ENCODE peak calls at places on chromosomes 4 and X, in six cellular contexts. E is GM23248; F is mesendoderm; S is HFF-Myc; A is naive thymus-derived CD4-positive, alpha-beta T cell; L is fibroblast of the aortic adventitia. N is an unnamed sample.

GRCh38 chrX:46755656-46756055 is 3.3 kb downstream of the SLC9A7 start:
- DNase-seq in F (no peak), A (no peak), E (no peak), L (no peak), S (no peak), N (no peak)

GRCh38 chr4:48031802-48032525 is 15.4 kb downstream of the NIPAL1 start:
- DNase-seq in A (no peak), F (peak), L (peak), E (peak), S (no peak), N (no peak)

GRCh38 chr4:78293348-78293747 is 236.2 kb downstream of the FRAS1 start:
- DNase-seq in L (peak), E (peak), S (no peak), F (no peak), A (no peak), N (no peak)

GRCh38 chrX:3771756-3772155 is 58.3 kb upstream of the PRKX start:
- DNase-seq in S (no peak), A (no peak), L (no peak), F (no peak), E (no peak), N (no peak)

GRCh38 chr4:66225539-66225938 is 555.2 kb upstream of the EPHA5 start:
- DNase-seq in E (no peak), S (no peak), A (no peak), F (no peak), L (no peak), N (no peak)

GRCh38 chrX:141936080-141936479 is 32.4 kb downstream of the MAGEC1 start:
- DNase-seq in L (no peak), A (no peak), S (no peak), E (no peak), F (peak), N (no peak)

GRCh38 chr4:141240259-141240658 is 19.6 kb downstream of the ZNF330 start:
- DNase-seq in E (no peak), A (no peak), S (no peak), L (no peak), F (no peak), N (no peak)

GRCh38 chr4:78585633-78586032 is 34.1 kb downstream of the ANXA3 start:
- DNase-seq in A (no peak), F (no peak), E (peak), S (no peak), L (no peak), N (no peak)

GRCh38 chr4:39616651-39617050 is 22.0 kb downstream of the SMIM14 start:
- DNase-seq in S (no peak), A (no peak), F (peak), L (peak), E (peak), N (no peak)

GRCh38 chr4:15231265-15232091 is 196.4 kb upstream of the C1QTNF7 start:
- DNase-seq in S (peak), A (peak), E (peak), F (peak), L (peak), N (peak)

GRCh38 chr4:139815646-139816601 is 150.3 kb downstream of the MGST2 start:
- DNase-seq in F (peak), S (peak), L (peak), E (peak), A (no peak), N (peak)

GRCh38 chr4:37999000-37999745 is 39.0 kb downstream of the PTTG2 start:
- DNase-seq in A (peak), F (no peak), S (no peak), L (no peak), E (no peak), N (no peak)

GRCh38 chr4:128601992-128602695 is 207.4 kb upstream of the JADE1 start:
- DNase-seq in A (no peak), E (peak), L (peak), F (no peak), S (no peak), N (no peak)

GRCh38 chrX:53280703-53281320 is 572 bp downstream of the IQSEC2 start:
- DNase-seq in F (peak), A (no peak), E (peak), S (no peak), L (peak), N (no peak)

GRCh38 chr4:52643846-52644245 is 15.3 kb downstream of the USP46 start:
- DNase-seq in L (peak), F (no peak), E (peak), A (no peak), S (no peak), N (no peak)

GRCh38 chrX:11462136-11462535 is 168.9 kb downstream of the AMELX start:
- DNase-seq in F (no peak), E (peak), S (no peak), A (no peak), L (no peak), N (no peak)

GRCh38 chrX:12702509-12703091 is 88.6 kb upstream of the PRPS2 start:
- DNase-seq in E (no peak), A (no peak), S (no peak), F (peak), L (no peak), N (no peak)

GRCh38 chrX:21873063-21873785 is 17.4 kb downstream of the YY2 start:
- DNase-seq in L (peak), S (no peak), A (no peak), F (no peak), E (peak), N (no peak)

GRCh38 chr4:130035391-130035790 is 939.4 kb downstream of the C4orf33 start:
- DNase-seq in F (no peak), L (no peak), S (no peak), E (no peak), A (no peak), N (no peak)

GRCh38 chrX:40152173-40152705 is 54.5 kb upstream of the BCOR start:
- DNase-seq in F (peak), S (no peak), A (no peak), E (peak), L (no peak), N (no peak)

GRCh38 chr4:26021417-26022345 is 107.7 kb downstream of the SMIM20 start:
- DNase-seq in E (peak), L (peak), F (no peak), A (no peak), S (no peak), N (no peak)

GRCh38 chrX:53281321-53281822 is at the start of gene IQSEC2:
- DNase-seq in S (no peak), F (peak), L (peak), E (peak), A (no peak), N (no peak)

GRCh38 chr4:112515278-112516075 is 503 bp downstream of the NEUROG2 start:
- DNase-seq in E (peak), F (peak), L (peak), S (no peak), A (no peak), N (no peak)

GRCh38 chr4:47703008-47703407 is 134.9 kb downstream of the CORIN start:
- DNase-seq in F (peak), E (no peak), L (no peak), A (no peak), S (no peak), N (no peak)

GRCh38 chr4:46830971-46831454 is 78.0 kb downstream of the COX7B2 start:
- DNase-seq in E (no peak), F (no peak), S (no peak), A (no peak), L (no peak), N (no peak)

GRCh38 chr4:74794341-74794801 is at the start of gene BTC:
- DNase-seq in L (peak), A (no peak), S (no peak), F (peak), E (peak), N (no peak)

GRCh38 chr4:2931765-2932560 is 31.2 kb downstream of the NOP14 start:
- DNase-seq in E (no peak), S (no peak), F (no peak), L (no peak), A (peak), N (no peak)

GRCh38 chrX:1466971-1467561 is 14.4 kb upstream of the ASMTL start:
- DNase-seq in S (no peak), E (no peak), L (no peak), A (peak), F (no peak), N (no peak)

GRCh38 chrX:19070555-19070994 is 51.7 kb downstream of the ADGRG2 start:
- DNase-seq in A (no peak), F (no peak), L (no peak), S (no peak), E (no peak), N (no peak)

GRCh38 chr4:94974773-94975172 is 217.0 kb downstream of the BMPR1B start:
- DNase-seq in A (no peak), S (no peak), L (peak), E (peak), F (no peak), N (peak)

GRCh38 chr4:112938461-112939058 is 110.9 kb upstream of the ANK2 start:
- DNase-seq in S (peak), L (peak), E (peak), A (peak), F (peak), N (no peak)

GRCh38 chr4:76897522-76898384 is at the start of gene SOWAHB:
- DNase-seq in S (no peak), A (peak), F (peak), L (no peak), E (peak), N (no peak)

GRCh38 chr4:184320630-184321029 is 103.0 kb upstream of the ENPP6 start:
- DNase-seq in S (no peak), L (no peak), E (no peak), A (no peak), F (no peak), N (no peak)

DNA sequence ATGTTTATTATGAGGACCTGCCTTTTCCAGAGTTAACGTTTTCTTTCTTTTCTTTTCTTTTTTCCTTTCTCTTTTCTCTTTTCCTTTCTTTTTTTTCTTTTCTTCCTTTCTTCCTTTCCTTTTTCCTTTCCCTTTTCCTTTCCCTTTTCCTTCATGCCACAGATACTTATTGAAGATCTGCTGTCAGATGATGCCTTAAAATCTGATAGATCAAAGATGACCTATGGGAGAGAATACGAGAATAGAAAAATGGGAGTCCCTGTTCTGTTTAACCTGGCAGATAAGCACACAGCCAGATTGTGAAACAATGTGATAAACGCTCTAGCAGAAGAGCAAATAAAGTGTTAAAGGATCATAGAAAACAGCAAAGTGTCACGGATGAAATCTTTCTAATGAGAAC is 38.9 kb downstream of the AFF1 start:
- DNase-seq in E (no peak), S (no peak), A (no peak), L (no peak), F (no peak), N (no peak)
- H3K4me3 ChIP-seq in E (no peak), S (no peak), A (no peak), L (no peak), F (no peak), N (no peak)

DNA sequence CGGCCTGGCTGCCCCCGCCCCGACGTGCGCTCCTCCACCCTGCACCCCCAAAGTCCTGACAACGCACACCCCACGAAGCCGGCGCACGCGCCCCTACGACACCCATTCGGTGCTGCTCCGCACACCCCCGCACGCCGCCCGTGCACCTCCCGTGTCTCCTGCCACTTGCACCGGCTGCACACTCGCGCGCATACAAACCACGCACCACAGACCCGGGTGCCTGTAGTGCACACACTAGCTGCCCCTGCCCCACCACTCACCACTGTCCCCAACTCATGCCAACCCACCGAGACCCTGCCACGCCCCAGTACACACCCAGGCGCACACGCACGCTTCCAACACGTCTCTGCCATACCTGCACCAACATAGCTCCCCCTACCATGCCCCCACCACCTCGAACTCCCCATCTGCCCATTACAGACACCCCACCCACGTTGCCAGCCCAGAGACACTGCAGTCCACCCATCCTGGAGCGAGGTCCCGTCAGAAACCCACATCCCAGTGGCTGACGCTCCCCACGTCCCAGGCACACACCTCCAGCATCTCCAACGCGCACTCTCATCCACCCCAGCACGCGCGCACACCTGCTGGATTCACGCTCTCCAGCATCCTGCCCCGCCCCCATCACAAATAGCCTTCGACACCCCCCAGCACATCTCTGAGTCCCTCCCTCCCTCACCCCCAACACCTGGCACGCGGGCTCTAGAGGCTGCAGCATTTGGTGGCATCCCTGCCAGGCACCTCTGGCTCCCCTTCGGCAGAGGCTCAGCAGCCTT is 4.2 kb upstream of the DUSP9 start:
- DNase-seq in F (no peak), A (no peak), S (no peak), L (no peak), E (no peak), N (no peak)
- H3K4me3 ChIP-seq in F (no peak), A (no peak), S (no peak), L (no peak), E (no peak), N (no peak)

GRCh38 chrX:8730812-8731578 is 942 bp downstream of the ANOS1 start:
- DNase-seq in F (no peak), E (no peak), A (no peak), L (no peak), S (no peak), N (no peak)
- H3K4me3 ChIP-seq in F (peak), E (peak), A (no peak), L (no peak), S (peak), N (peak)

DNA sequence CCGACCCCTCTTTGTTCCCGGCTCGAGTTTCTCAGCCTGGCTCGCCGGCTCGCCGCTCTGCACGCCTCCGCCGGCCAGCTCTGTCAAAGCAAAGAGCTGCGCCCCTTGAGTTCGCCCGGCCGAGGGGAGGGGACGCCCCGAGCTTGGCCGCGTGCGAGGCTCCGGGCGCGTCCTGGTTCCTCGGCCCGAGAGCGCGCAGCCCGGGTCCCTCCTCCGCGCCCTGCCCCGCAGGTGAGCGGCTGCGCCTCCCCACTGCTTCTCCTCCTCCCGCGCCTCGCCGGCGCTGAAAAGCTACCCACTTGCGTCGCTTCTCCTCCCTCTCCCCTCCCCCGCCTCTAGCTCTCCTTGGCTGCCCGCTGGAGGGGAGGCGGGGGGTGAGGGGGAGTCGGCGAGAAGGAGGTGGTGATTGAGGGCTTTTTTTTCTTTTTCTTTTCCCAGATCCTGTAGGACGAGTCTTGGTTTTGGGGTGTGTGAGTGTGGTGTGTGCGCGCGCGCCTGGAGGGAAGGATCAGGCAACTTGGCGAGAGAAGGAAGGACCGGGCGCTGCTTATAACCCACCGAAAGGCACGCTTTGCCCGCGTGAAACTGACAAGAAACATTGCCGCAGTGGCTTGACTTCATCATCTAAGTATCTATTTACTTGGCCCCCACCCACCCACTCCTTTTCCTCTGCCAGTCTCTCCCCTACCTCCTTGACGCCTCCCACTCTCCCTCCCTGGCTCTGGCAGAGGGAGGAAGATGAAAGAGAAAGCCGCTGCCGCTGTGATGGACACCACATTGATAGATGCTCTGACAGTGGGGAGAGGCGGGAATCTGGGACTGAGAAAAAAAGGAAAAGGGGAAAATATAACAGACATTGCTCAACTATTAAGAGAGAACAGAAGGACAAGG is at the start of gene LEF1:
- DNase-seq in L (peak), E (peak), F (peak), A (peak), S (no peak), N (no peak)
- H3K4me3 ChIP-seq in L (peak), E (peak), F (peak), A (peak), S (peak), N (peak)

GRCh38 chr4:152009046-152009445 is 248.2 kb upstream of the GATB start:
- DNase-seq in F (no peak), E (no peak), A (no peak), S (no peak), L (no peak), N (no peak)
- H3K4me3 ChIP-seq in F (no peak), E (no peak), A (no peak), S (no peak), L (no peak), N (no peak)

DNA sequence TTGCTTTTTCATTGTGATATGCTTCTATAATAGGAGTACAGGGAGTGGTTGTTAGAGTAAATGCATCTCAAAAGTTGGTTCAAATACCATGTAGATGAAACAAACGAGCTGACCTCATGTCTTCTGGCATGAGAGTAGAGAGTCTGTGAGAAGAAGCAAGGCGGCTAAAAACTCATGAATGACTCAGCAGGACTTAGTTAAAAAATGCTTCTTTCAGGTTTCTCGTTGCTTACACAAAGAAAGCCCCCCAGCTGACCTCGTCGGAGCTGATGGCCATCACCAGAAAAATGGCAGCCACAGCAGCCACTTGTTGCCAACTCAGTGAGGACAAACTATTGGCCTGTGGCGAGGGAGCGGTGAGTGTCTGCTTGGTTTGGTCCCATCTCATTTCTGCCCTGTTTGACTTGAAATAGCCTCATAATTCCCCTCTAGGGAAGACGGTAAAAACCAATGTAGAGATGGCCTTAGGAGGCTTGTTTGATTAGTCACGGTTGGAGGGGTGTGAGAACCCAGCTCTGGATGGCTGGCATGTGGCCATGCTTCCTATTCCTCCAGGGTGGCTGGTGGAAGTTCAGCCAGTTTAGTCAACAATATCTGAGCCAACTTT is 14.5 kb downstream of the AFP start:
- DNase-seq in E (peak), A (no peak), F (peak), L (peak), S (no peak), N (peak)
- H3K4me3 ChIP-seq in E (peak), A (no peak), F (no peak), L (peak), S (no peak), N (no peak)

DNA sequence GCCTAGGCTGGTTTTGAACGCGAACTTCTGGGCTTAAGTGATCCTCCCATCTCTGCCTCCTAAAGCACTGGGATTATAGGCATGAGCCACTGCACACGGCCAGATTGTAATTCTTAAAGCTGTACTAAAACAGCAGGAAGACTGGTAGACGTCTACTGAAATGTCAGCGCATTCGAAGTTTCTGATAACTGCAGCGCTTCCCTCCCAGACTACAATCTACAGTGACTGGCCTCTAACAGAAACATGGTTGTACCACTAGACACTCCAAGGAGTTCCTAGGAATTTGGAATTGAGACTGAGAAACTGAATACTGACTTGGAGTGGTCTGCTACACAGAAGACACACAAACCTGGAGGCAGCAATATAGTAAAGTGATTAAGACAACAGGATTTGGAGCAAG is 997 bp downstream of the HELQ start:
- DNase-seq in A (no peak), S (no peak), L (peak), E (no peak), F (no peak), N (no peak)
- H3K4me3 ChIP-seq in A (peak), S (peak), L (peak), E (peak), F (peak), N (peak)

DNA sequence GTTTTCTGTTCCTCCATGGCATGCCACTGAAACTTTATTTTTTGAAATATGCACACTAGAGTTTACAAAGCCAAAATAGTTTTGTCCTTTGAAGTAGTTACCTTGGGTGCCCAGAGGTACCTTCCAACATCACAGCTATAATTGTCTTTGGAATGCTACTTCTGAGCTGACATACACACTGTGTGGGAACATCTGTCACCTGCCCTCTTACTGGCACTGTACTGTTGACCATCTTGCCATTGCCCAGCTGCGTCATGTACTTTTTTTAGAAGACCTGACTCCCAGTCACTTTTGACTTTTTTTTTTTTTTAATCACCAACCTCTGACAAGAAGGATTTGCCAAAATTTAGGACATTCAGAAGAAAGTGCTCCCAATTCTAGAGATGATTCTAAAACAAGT is 200.5 kb upstream of the CXorf66 start:
- DNase-seq in S (no peak), A (no peak), L (no peak), F (no peak), E (no peak), N (no peak)
- H3K4me3 ChIP-seq in S (no peak), A (no peak), L (no peak), F (no peak), E (no peak), N (no peak)

N was measured in AG09309.